ENCODE peak calls at places on chromosomes 13 and 19, in six cellular contexts. N, Z, B, E, R and P are unnamed samples.
A peak's percentile ranks its signal among the peaks of the same experiment; 100 is the strongest.

GRCh38 chr19:49911381-49912145 is 14.9 kb upstream of the IL4I1 start:
- DNase-seq in E (no peak), N (no peak), B (no peak), R (no peak), Z (peak; percentile 52), P (peak; percentile 9)

GRCh38 chr19:56176881-56177280 is 1.1 kb downstream of the GALP start:
- DNase-seq in Z (no peak), N (no peak), E (no peak), R (no peak), B (no peak), P (no peak)

GRCh38 chr19:3098141-3098514 is 4.0 kb downstream of the GNA11 start:
- DNase-seq in R (no peak), N (no peak), B (no peak), Z (no peak), E (no peak), P (peak; percentile 24)

GRCh38 chr19:56145698-56146097 is 4.6 kb downstream of the ZNF444 start:
- DNase-seq in E (no peak), R (no peak), Z (no peak), N (no peak), B (no peak), P (no peak)

GRCh38 chr19:17235618-17236413 is 9.8 kb downstream of the OCEL1 start:
- DNase-seq in E (no peak), B (peak; percentile 74), R (no peak), N (peak; percentile 84), Z (peak; percentile 76), P (peak; percentile 79)

GRCh38 chr19:29704562-29705558 is 10.2 kb downstream of the C19orf12 start:
- DNase-seq in R (no peak), N (no peak), E (no peak), Z (no peak), B (no peak), P (no peak)

GRCh38 chr19:49676136-49676689 is 858 bp upstream of the PRMT1 start:
- DNase-seq in N (peak; percentile 89), B (peak; percentile 96), E (peak; percentile 82), Z (peak; percentile 95), R (peak; percentile 90), P (peak; percentile 95)

GRCh38 chr19:4981681-4981958 is 12.7 kb downstream of the KDM4B start:
- DNase-seq in R (no peak), Z (no peak), N (no peak), B (no peak), E (no peak), P (no peak)

GRCh38 chr13:42985312-42986175 is 6.5 kb downstream of the EPSTI1 start:
- DNase-seq in N (peak; percentile 32), Z (no peak), E (no peak), R (no peak), B (no peak), P (no peak)

GRCh38 chr13:67273001-67273400 is 42.9 kb upstream of the PCDH9 start:
- DNase-seq in N (no peak), B (no peak), Z (peak; percentile 20), R (no peak), E (no peak), P (no peak)

GRCh38 chr19:29805026-29805925 is 6.5 kb upstream of the CCNE1 start:
- DNase-seq in E (no peak), R (no peak), N (no peak), Z (peak; percentile 10), B (no peak), P (peak; percentile 14)

GRCh38 chr19:4654437-4655361 is 15.4 kb downstream of the TNFAIP8L1 start:
- DNase-seq in Z (no peak), R (no peak), B (no peak), E (no peak), N (no peak), P (no peak)

GRCh38 chr19:37355901-37356300 is 15.0 kb upstream of the ZNF527 start:
- DNase-seq in Z (no peak), E (no peak), R (no peak), B (no peak), N (no peak), P (no peak)

GRCh38 chr13:51453959-51454703 is 1.3 kb upstream of the INTS6 start:
- DNase-seq in B (peak; percentile 8), N (no peak), Z (peak; percentile 6), R (no peak), E (no peak), P (peak; percentile 55)

GRCh38 chr19:29503140-29503758 is 22.5 kb upstream of the VSTM2B start:
- DNase-seq in B (no peak), E (no peak), Z (no peak), N (no peak), R (no peak), P (no peak)

GRCh38 chr13:88000239-88000638 is 329.1 kb downstream of the SLITRK5 start:
- DNase-seq in B (no peak), E (no peak), Z (peak; percentile 1), R (no peak), N (no peak), P (peak; percentile 55)

GRCh38 chr19:5323475-5323811 is 17.2 kb downstream of the PTPRS start:
- DNase-seq in E (no peak), B (no peak), Z (no peak), N (no peak), R (no peak), P (no peak)

GRCh38 chr19:53657330-53657729 is 25.5 kb downstream of the DPRX start:
- DNase-seq in E (no peak), B (no peak), R (no peak), N (no peak), Z (no peak), P (no peak)

GRCh38 chr19:54325194-54325621 is 12.2 kb upstream of the LILRA5 start:
- DNase-seq in R (peak; percentile 24), E (no peak), N (no peak), Z (peak; percentile 8), B (peak; percentile 40), P (no peak)

GRCh38 chr19:43620061-43621001 is 902 bp upstream of the ZNF428 start:
- DNase-seq in N (no peak), Z (no peak), B (no peak), R (no peak), E (no peak), P (no peak)

GRCh38 chr13:97142452-97142851 is 79.7 kb upstream of the MBNL2 start:
- DNase-seq in Z (no peak), B (no peak), E (no peak), N (peak; percentile 52), R (peak; percentile 63), P (peak; percentile 66)

GRCh38 chr19:44894946-44895345 is 3.9 kb downstream of the TOMM40 start:
- DNase-seq in R (no peak), Z (no peak), N (no peak), E (no peak), B (no peak), P (no peak)
- H4K91ac ChIP-seq in R (no peak overlapping the region), Z (no peak overlapping the region), N (no peak overlapping the region), E (no peak overlapping the region), B (no peak overlapping the region), P (no peak overlapping the region)

DNA sequence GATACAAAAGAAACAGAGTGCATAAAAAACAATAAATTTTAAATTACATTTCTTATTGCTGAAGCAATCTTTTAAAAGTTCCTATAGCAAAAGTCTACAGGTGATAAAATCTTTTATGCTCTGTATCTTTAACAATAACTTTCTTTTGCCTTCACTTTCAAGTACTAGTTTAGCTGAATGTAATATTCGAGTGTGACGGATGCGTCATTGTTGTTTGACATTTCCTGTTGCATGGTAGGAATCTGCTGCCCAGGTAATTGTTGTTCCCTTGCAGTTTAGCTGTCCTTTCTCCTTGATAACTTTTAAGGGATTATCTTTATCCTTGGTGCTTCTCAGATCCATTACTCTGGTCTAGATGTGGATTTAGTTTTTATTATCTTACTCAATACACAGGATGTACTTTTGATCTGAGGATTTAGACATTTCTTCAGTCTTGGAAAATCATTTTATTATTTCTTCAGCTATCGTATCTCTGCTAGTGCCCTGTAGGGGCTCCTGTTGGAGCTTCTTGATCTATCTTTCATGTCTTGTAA is 2.1 kb upstream of the CPB2 start:
- DNase-seq in Z (no peak), N (no peak), E (no peak), R (no peak), B (no peak), P (no peak)
- H4K91ac ChIP-seq in Z (no peak overlapping the region), N (no peak overlapping the region), E (no peak overlapping the region), R (no peak overlapping the region), B (no peak overlapping the region), P (no peak overlapping the region)

GRCh38 chr19:32289566-32290210 is 55.7 kb upstream of the ZNF507 start:
- DNase-seq in N (no peak), E (no peak), Z (no peak), R (no peak), B (no peak), P (no peak)

GRCh38 chr19:32287086-32287485 is 58.3 kb upstream of the ZNF507 start:
- DNase-seq in B (no peak), N (no peak), E (no peak), Z (no peak), R (no peak), P (no peak)

GRCh38 chr19:32291876-32292275 is 53.5 kb upstream of the ZNF507 start:
- DNase-seq in E (no peak), B (no peak), R (no peak), Z (no peak), N (no peak), P (no peak)

GRCh38 chr19:32287811-32288227 is 57.6 kb upstream of the ZNF507 start:
- DNase-seq in N (peak; percentile 84), Z (peak; percentile 61), B (peak; percentile 63), R (peak; percentile 52), E (peak; percentile 34), P (peak; percentile 53)
- H4K91ac ChIP-seq in N (no peak overlapping the region), Z (no peak overlapping the region), B (no peak overlapping the region), R (no peak overlapping the region), E (no peak overlapping the region), P (no peak overlapping the region)

GRCh38 chr19:15401397-15401710 is 17.4 kb downstream of the AKAP8L start:
- DNase-seq in R (no peak), B (no peak), E (no peak), Z (no peak), N (no peak), P (no peak)

GRCh38 chr19:15399635-15400034 is 19.2 kb downstream of the AKAP8L start:
- DNase-seq in N (no peak), E (no peak), R (no peak), Z (no peak), B (no peak), P (no peak)

GRCh38 chr19:15402411-15403150 is 16.2 kb downstream of the AKAP8L start:
- DNase-seq in N (no peak), B (no peak), E (no peak), R (no peak), Z (no peak), P (no peak)

GRCh38 chr19:15399234-15399515 is 19.6 kb upstream of the AKAP8 start:
- DNase-seq in N (no peak), B (no peak), R (no peak), E (no peak), Z (no peak), P (no peak)

DNA sequence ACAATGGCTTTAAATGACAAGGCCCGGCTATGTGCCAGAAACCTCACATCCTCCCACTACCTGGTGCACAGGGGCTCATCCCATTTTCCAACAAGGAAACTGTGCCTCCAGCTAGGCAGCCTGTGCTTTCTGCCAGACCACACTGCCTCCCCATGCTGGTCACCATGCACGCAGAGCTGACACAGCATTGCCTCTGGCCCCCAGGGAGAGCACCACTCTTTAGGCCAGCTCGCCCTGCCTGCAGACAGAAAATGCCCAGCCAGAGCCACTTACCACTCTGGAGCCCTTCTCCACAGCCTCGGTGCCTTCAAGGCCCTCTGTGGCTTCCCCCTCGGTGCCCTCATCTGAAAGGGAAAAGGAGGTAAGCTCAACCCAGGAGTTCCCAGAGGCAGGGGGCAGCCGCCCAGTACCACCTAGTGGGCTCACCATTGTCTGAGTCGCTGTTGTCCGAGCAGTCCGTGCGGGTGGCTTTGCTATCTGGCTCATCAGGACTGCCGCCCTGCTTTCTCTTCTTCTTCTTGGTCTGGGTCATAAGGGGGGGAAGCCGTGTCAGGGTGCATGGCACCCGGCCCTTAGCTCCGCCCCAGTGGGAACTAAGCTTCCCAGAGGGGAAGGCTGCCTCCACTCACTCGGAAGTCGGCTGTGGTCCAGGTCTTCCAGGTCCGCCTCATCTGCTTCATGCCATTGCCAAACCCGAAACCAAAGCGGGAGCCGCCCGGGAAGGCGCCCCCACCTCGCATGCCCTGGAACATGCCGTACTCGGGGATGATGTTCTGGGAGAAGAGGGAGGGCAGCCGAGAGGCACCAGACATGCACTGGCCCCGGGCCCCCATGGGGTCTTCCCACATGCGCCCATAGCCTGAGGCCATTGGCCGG is 18.0 kb downstream of the AKAP8L start:
- DNase-seq in E (no peak), R (no peak), Z (no peak), N (no peak), B (no peak), P (no peak)
- H4K91ac ChIP-seq in E (no peak overlapping the region), R (no peak overlapping the region), Z (no peak overlapping the region), N (no peak overlapping the region), B (no peak overlapping the region), P (peak overlapping the region; percentile 7)